ENCODE peak calls at places on chromosome 17, in nine cellular contexts. N, X, F, E, S, K, I, M and A are unnamed samples.

GRCh38 chr17:6526362-6527152 is 29.8 kb downstream of the PITPNM3 start:
- DNase-seq in I (peak; percentile 27), S (no peak), M (peak; percentile 30), E (no peak), X (no peak), N (no peak), K (no peak), F (no peak), A (no peak)

GRCh38 chr17:4898927-4899326 is 409 bp upstream of the C17orf107 start:
- DNase-seq in M (no peak), I (no peak), E (no peak), F (no peak), X (no peak), N (no peak), K (no peak), S (no peak), A (no peak)

GRCh38 chr17:31251075-31251474 is 46.0 kb downstream of the OMG start:
- DNase-seq in N (no peak), S (no peak), I (no peak), X (no peak), K (no peak), E (no peak), F (no peak), M (peak; percentile 27), A (no peak)

GRCh38 chr17:15121426-15121825 is 143.7 kb downstream of the PMP22 start:
- DNase-seq in I (no peak), F (no peak), X (no peak), M (no peak), K (no peak), N (no peak), S (no peak), E (no peak), A (no peak)

GRCh38 chr17:59618894-59619312 is 792 bp upstream of the CLTC start:
- DNase-seq in X (no peak), K (no peak), F (peak; percentile 79), S (no peak), E (peak; percentile 54), I (no peak), N (no peak), M (no peak), A (no peak)

GRCh38 chr17:78905111-78905510 is 2.1 kb upstream of the CEP295NL start:
- DNase-seq in K (no peak), N (no peak), F (no peak), M (no peak), S (no peak), E (no peak), I (no peak), X (no peak), A (no peak)

GRCh38 chr17:72665841-72666518 is 426.5 kb downstream of the SLC39A11 start:
- DNase-seq in I (no peak), X (no peak), K (no peak), S (no peak), F (no peak), E (no peak), N (no peak), M (no peak), A (no peak)

GRCh38 chr17:76586741-76587487 is 1.3 kb upstream of the ST6GALNAC2 start:
- DNase-seq in K (no peak), E (no peak), S (no peak), X (no peak), N (no peak), I (no peak), F (no peak), M (no peak), A (no peak)

GRCh38 chr17:42485680-42486079 is 27.0 kb downstream of the ATP6V0A1 start:
- DNase-seq in M (peak; percentile 21), I (no peak), F (peak; percentile 24), S (no peak), K (no peak), E (no peak), X (peak; percentile 5), N (no peak), A (no peak)

GRCh38 chr17:21680366-21680765 is 12.0 kb upstream of the KCNJ18 start:
- DNase-seq in K (no peak), E (no peak), X (no peak), M (no peak), F (no peak), N (no peak), S (no peak), I (no peak), A (no peak)

GRCh38 chr17:43784068-43784467 is 3.8 kb downstream of the CFAP97D1 start:
- DNase-seq in E (no peak), X (peak; percentile 60), M (no peak), N (no peak), F (no peak), S (no peak), I (no peak), K (no peak), A (peak; percentile 78)

GRCh38 chr17:7888184-7888920 is at the start of gene CHD3:
- DNase-seq in N (no peak), E (no peak), S (peak; percentile 46), X (no peak), I (no peak), M (peak; percentile 34), F (peak; percentile 7), K (no peak), A (no peak)

GRCh38 chr17:77888242-77889134 is 70.0 kb upstream of the TNRC6C start:
- DNase-seq in F (no peak), S (no peak), I (no peak), N (no peak), M (no peak), X (no peak), E (no peak), K (no peak), A (no peak)

GRCh38 chr17:50148226-50149098 is 2.0 kb downstream of the PPP1R9B start:
- DNase-seq in K (peak; percentile 54), F (no peak), N (peak; percentile 61), X (no peak), M (peak; percentile 47), E (no peak), S (peak; percentile 54), I (peak; percentile 65), A (peak; percentile 9)

GRCh38 chr17:77440571-77440981 is 299.8 kb downstream of the SEC14L1 start:
- DNase-seq in N (no peak), F (no peak), X (no peak), S (peak; percentile 60), I (no peak), K (no peak), E (no peak), M (no peak), A (no peak)

GRCh38 chr17:82949361-82949760 is 109.5 kb upstream of the ZNF750 start:
- DNase-seq in I (no peak), N (no peak), F (no peak), X (no peak), M (no peak), S (no peak), E (no peak), K (no peak), A (no peak)

GRCh38 chr17:62110923-62111484 is 45.9 kb upstream of the MED13 start:
- DNase-seq in S (no peak), K (no peak), F (peak; percentile 46), N (no peak), E (no peak), X (no peak), M (no peak), I (no peak), A (no peak)

GRCh38 chr17:81578561-81579225 is 26.5 kb upstream of the FAAP100 start:
- DNase-seq in N (no peak), F (no peak), I (no peak), K (no peak), M (no peak), E (no peak), X (no peak), S (no peak), A (no peak)

GRCh38 chr17:31517524-31517923 is 126.0 kb downstream of the RAB11FIP4 start:
- DNase-seq in X (no peak), F (no peak), N (no peak), M (no peak), I (peak; percentile 7), S (no peak), E (no peak), K (no peak), A (no peak)

GRCh38 chr17:76511562-76512365 is 10.5 kb upstream of the RHBDF2 start:
- DNase-seq in E (no peak), N (no peak), K (no peak), X (no peak), I (no peak), S (no peak), M (peak; percentile 56), F (no peak), A (no peak)

GRCh38 chr17:2181206-2181983 is 122.2 kb downstream of the SMG6 start:
- DNase-seq in S (no peak), X (peak; percentile 92), I (no peak), F (no peak), M (peak; percentile 96), N (no peak), K (no peak), E (no peak), A (no peak)

GRCh38 chr17:3879181-3879580 is 13.7 kb downstream of the CAMKK1 start:
- DNase-seq in F (no peak), S (no peak), N (no peak), E (no peak), I (no peak), K (no peak), X (peak; percentile 59), M (peak; percentile 53), A (peak; percentile 4)

GRCh38 chr17:57404073-57404472 is 147.8 kb downstream of the MSI2 start:
- DNase-seq in N (no peak), K (no peak), S (no peak), E (no peak), F (no peak), I (peak; percentile 19), M (no peak), X (no peak), A (no peak)

GRCh38 chr17:82840431-82840831 is 609 bp upstream of the ZNF750 start:
- DNase-seq in X (no peak), F (no peak), I (no peak), S (no peak), M (no peak), K (no peak), N (no peak), E (no peak), A (no peak)